ENCODE peak calls at places on chromosomes 12 and 14, in four cellular contexts. One of them, this sample, is unnamed.

GRCh38 chr12:10249690-10250455 is 37.2 kb downstream of the GABARAPL1 start:
- DNase-seq in lower leg skin: no peak
- DNase-seq in ovary: no peak
- DNase-seq in vagina: no peak
- DNase-seq in this sample: no peak

GRCh38 chr12:44689587-44689986 is 186.5 kb downstream of the NELL2 start:
- DNase-seq in lower leg skin: no peak
- DNase-seq in ovary: no peak
- DNase-seq in vagina: no peak
- DNase-seq in this sample: no peak

GRCh38 chr12:120229583-120230325 is 28.8 kb upstream of the RPLP0 start:
- DNase-seq in lower leg skin: no peak
- DNase-seq in ovary: no peak
- DNase-seq in vagina: no peak
- DNase-seq in this sample: no peak

GRCh38 chr14:66624319-66624937 is 116.5 kb downstream of the GPHN start:
- DNase-seq in lower leg skin: peak; percentile 64
- DNase-seq in ovary: peak; percentile 35
- DNase-seq in vagina: no peak
- DNase-seq in this sample: no peak

GRCh38 chr12:117377758-117378157 is 16.3 kb upstream of the NOS1 start:
- DNase-seq in lower leg skin: no peak
- DNase-seq in ovary: no peak
- DNase-seq in vagina: no peak
- DNase-seq in this sample: no peak

GRCh38 chr12:130489293-130489692 is 151.6 kb downstream of the PIWIL1 start:
- DNase-seq in lower leg skin: no peak
- DNase-seq in ovary: no peak
- DNase-seq in vagina: no peak
- DNase-seq in this sample: no peak

GRCh38 chr14:99589651-99590530 is 14.1 kb downstream of the CCDC85C start:
- DNase-seq in lower leg skin: no peak
- DNase-seq in ovary: no peak
- DNase-seq in vagina: no peak
- DNase-seq in this sample: no peak

GRCh38 chr14:80585506-80585835 is 356.1 kb downstream of the CEP128 start:
- DNase-seq in lower leg skin: no peak
- DNase-seq in ovary: no peak
- DNase-seq in vagina: no peak
- DNase-seq in this sample: no peak

GRCh38 chr14:83520837-83521236 is 1987.2 kb upstream of the SEL1L start:
- DNase-seq in lower leg skin: no peak
- DNase-seq in ovary: no peak
- DNase-seq in vagina: no peak
- DNase-seq in this sample: no peak

GRCh38 chr14:67418368-67419174 is 6.6 kb upstream of the PLEK2 start:
- DNase-seq in lower leg skin: no peak
- DNase-seq in ovary: no peak
- DNase-seq in vagina: no peak
- DNase-seq in this sample: no peak

GRCh38 chr12:40999212-40999611 is 188.9 kb upstream of the PDZRN4 start:
- DNase-seq in lower leg skin: no peak
- DNase-seq in ovary: no peak
- DNase-seq in vagina: no peak
- DNase-seq in this sample: no peak

GRCh38 chr14:91284146-91284790 is 39.8 kb upstream of the GPR68 start:
- DNase-seq in lower leg skin: no peak
- DNase-seq in ovary: no peak
- DNase-seq in vagina: no peak
- DNase-seq in this sample: peak; percentile 60

GRCh38 chr14:73180385-73180805 is 44.1 kb downstream of the PSEN1 start:
- DNase-seq in lower leg skin: no peak
- DNase-seq in ovary: no peak
- DNase-seq in vagina: no peak
- DNase-seq in this sample: no peak

GRCh38 chr12:9864913-9865675 is 4.1 kb downstream of the CLEC2B start:
- DNase-seq in lower leg skin: no peak
- DNase-seq in ovary: no peak
- DNase-seq in vagina: no peak
- DNase-seq in this sample: no peak

GRCh38 chr12:133120385-133121191 is 9.5 kb downstream of the ZNF891 start:
- DNase-seq in lower leg skin: no peak
- DNase-seq in ovary: no peak
- DNase-seq in vagina: no peak
- DNase-seq in this sample: no peak

GRCh38 chr12:93740721-93741120 is 63.5 kb downstream of the CRADD start:
- DNase-seq in lower leg skin: no peak
- DNase-seq in ovary: no peak
- DNase-seq in vagina: no peak
- DNase-seq in this sample: no peak

GRCh38 chr12:43143278-43143677 is 408.7 kb downstream of the ADAMTS20 start:
- DNase-seq in lower leg skin: no peak
- DNase-seq in ovary: no peak
- DNase-seq in vagina: no peak
- DNase-seq in this sample: no peak

GRCh38 chr12:78062781-78063180 is 232.1 kb downstream of the NAV3 start:
- DNase-seq in lower leg skin: no peak
- DNase-seq in ovary: peak; percentile 35
- DNase-seq in vagina: no peak
- DNase-seq in this sample: peak; percentile 17

GRCh38 chr12:48795550-48796455 is 6.9 kb upstream of the ADCY6 start:
- DNase-seq in lower leg skin: peak; percentile 94
- DNase-seq in ovary: peak; percentile 85
- DNase-seq in vagina: no peak
- DNase-seq in this sample: peak; percentile 81

GRCh38 chr12:132046561-132046960 is 96.8 kb downstream of the EP400 start:
- DNase-seq in lower leg skin: no peak
- DNase-seq in ovary: no peak
- DNase-seq in vagina: no peak
- DNase-seq in this sample: peak; percentile 33

GRCh38 chr14:91817566-91818325 is 49.6 kb downstream of the TC2N start:
- DNase-seq in lower leg skin: no peak
- DNase-seq in ovary: no peak
- DNase-seq in vagina: no peak
- DNase-seq in this sample: no peak

GRCh38 chr14:105066285-105067071 is 1.2 kb upstream of the GPR132 start:
- DNase-seq in lower leg skin: no peak
- DNase-seq in ovary: no peak
- DNase-seq in vagina: no peak
- DNase-seq in this sample: no peak

GRCh38 chr14:105067140-105067968 is 2.1 kb upstream of the GPR132 start:
- DNase-seq in lower leg skin: no peak
- DNase-seq in ovary: no peak
- DNase-seq in vagina: no peak
- DNase-seq in this sample: no peak

GRCh38 chr14:105064001-105064400 is 1.2 kb downstream of the GPR132 start:
- DNase-seq in lower leg skin: no peak
- DNase-seq in ovary: no peak
- DNase-seq in vagina: no peak
- DNase-seq in this sample: no peak

GRCh38 chr14:105064721-105065143 is 498 bp downstream of the GPR132 start:
- DNase-seq in lower leg skin: no peak
- DNase-seq in ovary: no peak
- DNase-seq in vagina: no peak
- DNase-seq in this sample: no peak

DNA sequence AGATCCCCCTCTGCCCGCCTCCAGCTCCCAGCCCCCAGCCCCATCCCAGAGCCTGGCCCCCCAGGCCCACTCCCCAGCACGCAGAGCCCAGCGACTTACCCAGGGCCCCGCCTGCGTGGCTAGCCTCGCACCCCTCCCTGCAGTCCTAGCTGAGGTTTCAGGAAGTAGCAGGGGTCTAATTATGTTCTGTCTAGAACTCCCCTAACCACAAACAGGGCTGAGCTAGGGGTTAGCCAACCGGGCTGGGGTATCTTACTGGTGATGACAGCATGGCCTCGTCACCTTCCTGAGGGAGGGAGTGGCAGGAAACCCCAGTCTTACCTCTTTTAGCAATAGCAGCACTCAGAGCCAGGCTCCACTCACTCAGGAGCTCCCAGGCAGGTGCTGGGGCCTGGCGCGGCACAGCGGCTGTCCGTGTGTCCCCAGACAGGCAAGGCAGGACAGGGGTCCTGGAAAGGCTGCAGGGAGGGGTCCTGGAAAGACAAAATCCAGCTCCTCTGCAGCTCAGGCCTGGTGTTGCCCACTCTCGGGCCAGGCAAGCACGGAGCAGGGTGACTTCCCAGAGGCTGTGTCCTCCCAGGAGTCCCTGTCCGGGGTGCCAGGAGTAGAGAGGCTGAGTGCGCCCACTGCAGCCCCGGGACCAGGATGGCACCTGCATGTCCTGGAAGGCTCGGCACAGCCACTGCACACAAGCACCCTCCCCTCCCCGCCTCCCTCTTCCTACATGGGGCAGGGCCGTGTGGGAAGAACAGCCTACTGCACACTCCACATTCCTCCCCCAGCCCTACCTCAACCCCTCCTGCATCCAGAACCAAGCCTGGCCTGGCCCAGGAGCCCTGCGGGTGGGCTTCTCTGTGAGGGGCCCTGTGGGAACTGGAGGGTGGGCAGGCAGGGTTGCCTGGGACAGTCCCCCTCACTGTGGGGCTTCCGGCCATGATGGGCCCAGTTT is at the start of gene GPR132:
- DNase-seq in lower leg skin: no peak
- DNase-seq in ovary: no peak
- DNase-seq in vagina: no peak
- DNase-seq in this sample: no peak
- H3K4me3 ChIP-seq in lower leg skin: no peak within 1 kb of the TSS
- H3K4me3 ChIP-seq in ovary: no peak within 1 kb of the TSS
- H3K4me3 ChIP-seq in vagina: no peak within 1 kb of the TSS
- H3K4me3 ChIP-seq in this sample: no peak within 1 kb of the TSS

GRCh38 chr12:12713932-12714275 is 3.3 kb upstream of the CDKN1B start:
- DNase-seq in lower leg skin: no peak
- DNase-seq in ovary: no peak
- DNase-seq in vagina: no peak
- DNase-seq in this sample: no peak

GRCh38 chr12:12716151-12716844 is 870 bp upstream of the CDKN1B start:
- DNase-seq in lower leg skin: no peak
- DNase-seq in ovary: no peak
- DNase-seq in vagina: no peak
- DNase-seq in this sample: no peak

GRCh38 chr12:12715459-12716150 is 1.6 kb upstream of the CDKN1B start:
- DNase-seq in lower leg skin: no peak
- DNase-seq in ovary: no peak
- DNase-seq in vagina: no peak
- DNase-seq in this sample: no peak

GRCh38 chr12:12715128-12715458 is 2.1 kb upstream of the CDKN1B start:
- DNase-seq in lower leg skin: no peak
- DNase-seq in ovary: no peak
- DNase-seq in vagina: no peak
- DNase-seq in this sample: no peak

DNA sequence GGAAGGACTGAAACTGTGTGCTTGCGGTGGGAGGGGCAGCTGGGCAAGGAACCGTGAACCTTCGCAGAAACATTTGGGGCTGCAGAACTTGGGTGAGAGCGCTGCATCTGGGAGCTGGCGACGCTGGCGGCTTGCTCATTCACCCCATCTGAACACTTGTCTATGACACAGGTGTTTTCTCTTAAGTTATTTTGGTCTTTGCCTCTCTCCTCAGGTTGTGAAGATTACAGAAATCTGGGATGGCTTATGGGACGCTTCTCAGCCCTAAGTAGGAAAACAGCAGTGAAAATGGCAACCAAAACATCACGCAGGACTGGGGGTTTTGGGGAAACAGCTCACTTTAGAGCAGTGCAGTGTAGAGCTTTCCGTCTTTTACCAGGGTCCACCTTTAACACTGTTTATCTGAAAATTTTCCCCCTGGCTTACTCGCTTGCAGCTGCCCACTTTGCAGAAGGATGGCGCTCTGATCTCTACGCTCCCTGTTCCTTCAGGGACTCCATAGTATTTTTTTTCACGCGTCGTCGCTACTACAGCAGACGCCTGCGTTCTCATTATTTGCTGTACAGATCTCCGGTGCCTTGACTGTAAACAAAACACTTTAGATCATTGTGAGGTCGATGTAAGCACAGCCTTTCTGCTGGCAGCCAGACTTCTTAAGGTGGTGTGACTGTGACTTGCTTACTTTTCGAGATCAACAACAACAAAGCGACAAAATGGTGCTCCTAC is 2.7 kb upstream of the CDKN1B start:
- DNase-seq in lower leg skin: no peak
- DNase-seq in ovary: peak; percentile 60
- DNase-seq in vagina: no peak
- DNase-seq in this sample: no peak
- TF ChIP-seq POLR2A in lower leg skin: no peak
- TF ChIP-seq POLR2A in ovary: peak; percentile 44
- TF ChIP-seq POLR2A in vagina: no peak
- TF ChIP-seq POLR2A in this sample: peak; percentile 79

DNA sequence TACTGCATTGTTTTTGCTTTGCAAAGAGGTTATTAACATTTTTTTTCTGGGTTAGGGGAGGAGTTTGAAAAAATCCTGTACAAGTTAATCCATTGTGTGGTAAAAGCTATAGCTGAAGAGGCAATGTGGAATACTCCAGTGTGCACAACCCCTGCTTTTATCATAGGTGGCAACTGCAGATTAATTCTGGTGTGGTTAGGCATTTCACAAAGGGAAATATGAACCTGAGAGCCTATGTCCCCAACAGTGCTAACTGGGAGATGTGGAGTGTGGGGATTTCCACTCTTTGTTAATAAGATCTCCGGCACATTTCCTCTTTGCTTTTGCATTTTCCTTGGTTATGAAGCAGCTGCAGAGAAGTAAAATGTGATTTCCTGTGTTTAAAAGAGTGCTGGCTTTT is 33.6 kb downstream of the PRORP start:
- DNase-seq in lower leg skin: no peak
- DNase-seq in ovary: no peak
- DNase-seq in vagina: no peak
- DNase-seq in this sample: no peak
- H3K4me3 ChIP-seq in lower leg skin: no peak overlapping the region
- H3K4me3 ChIP-seq in ovary: no peak overlapping the region
- H3K4me3 ChIP-seq in vagina: no peak overlapping the region
- H3K4me3 ChIP-seq in this sample: no peak overlapping the region

DNA sequence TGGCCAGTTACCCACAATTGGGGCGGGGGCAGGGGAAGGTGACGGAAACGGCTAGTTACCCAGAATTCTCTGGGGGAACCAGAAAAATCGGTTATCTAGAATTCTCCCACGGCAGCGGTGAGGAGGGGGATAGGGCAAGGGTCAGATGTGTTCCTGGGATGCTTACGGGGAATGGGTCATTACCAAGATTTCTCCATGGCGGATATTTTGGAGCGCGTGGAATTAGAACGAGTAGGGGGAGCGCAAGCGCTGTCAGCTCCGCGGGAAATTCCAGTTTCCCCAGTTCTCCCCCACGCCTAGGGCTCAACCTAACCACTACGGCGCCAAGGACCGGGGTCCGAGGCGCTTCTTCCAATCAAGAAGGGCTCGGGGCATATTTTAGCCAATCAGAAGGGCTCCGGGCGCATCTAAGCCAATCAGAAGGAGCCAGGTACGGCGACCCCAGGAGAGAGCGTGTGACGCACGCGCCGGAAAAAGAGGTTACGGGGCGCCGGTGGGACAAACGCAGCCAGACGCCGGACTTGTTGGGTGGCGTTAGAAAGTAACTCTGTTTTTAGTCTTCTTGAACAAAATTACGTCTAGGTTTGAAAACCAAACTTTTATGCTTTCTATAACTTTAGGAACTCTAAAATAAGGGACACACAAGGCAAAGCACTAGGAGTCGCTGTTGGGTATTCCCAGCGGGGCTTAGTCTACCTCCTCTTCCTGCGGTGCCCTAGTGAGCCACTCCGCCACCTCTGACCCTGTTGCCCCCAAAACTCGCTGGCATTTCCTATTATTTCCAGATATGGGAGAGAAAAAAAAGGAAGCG is at the start of gene PAN2:
- DNase-seq in lower leg skin: peak; percentile 99
- DNase-seq in ovary: peak; percentile 96
- DNase-seq in vagina: no peak
- DNase-seq in this sample: peak; percentile 96
- TF ChIP-seq POLR2A in lower leg skin: peak; percentile 66
- TF ChIP-seq POLR2A in ovary: peak; percentile 90
- TF ChIP-seq POLR2A in vagina: no peak
- TF ChIP-seq POLR2A in this sample: peak; percentile 80

This sample was measured in uterus.